ENCODE peak calls at places on chromosome 9, in four cellular contexts. R, P, B and S are unnamed samples.

GRCh38 chr9:71743217-71743705 is 25.1 kb downstream of the CEMIP2 start:
- DNase-seq in R (peak), P (no peak), B (no peak), S (no peak)

GRCh38 chr9:81461196-81461595 is 228.2 kb downstream of the TLE1 start:
- DNase-seq in P (no peak), R (no peak), B (no peak), S (no peak)

GRCh38 chr9:26326473-26327044 is 566.0 kb downstream of the CAAP1 start:
- DNase-seq in B (no peak), P (no peak), R (peak), S (peak)

GRCh38 chr9:76180541-76180940 is 213.7 kb downstream of the RFK start:
- DNase-seq in P (no peak), R (no peak), B (no peak), S (no peak)

GRCh38 chr9:69771775-69772418 is 12.1 kb upstream of the PTAR1 start:
- DNase-seq in P (no peak), B (no peak), R (peak), S (no peak)

GRCh38 chr9:116365056-116365471 is 211.5 kb downstream of the PAPPA start:
- DNase-seq in R (peak), P (peak), B (peak), S (peak)

GRCh38 chr9:4225291-4226119 is 74.4 kb downstream of the GLIS3 start:
- DNase-seq in B (no peak), P (no peak), R (peak), S (peak)

GRCh38 chr9:70438341-70438924 is 24.0 kb upstream of the KLF9 start:
- DNase-seq in R (peak), P (peak), B (peak), S (peak)

GRCh38 chr9:124518116-124518515 is 10.9 kb upstream of the NR5A1 start:
- DNase-seq in B (no peak), R (no peak), P (no peak), S (no peak)

GRCh38 chr9:114110180-114110579 is 11.1 kb upstream of the KIF12 start:
- DNase-seq in R (peak), P (no peak), B (no peak), S (no peak)

GRCh38 chr9:130010151-130010988 is 32.6 kb downstream of the FNBP1 start:
- DNase-seq in P (no peak), B (no peak), R (no peak), S (no peak)

GRCh38 chr9:7844283-7844682 is 44.7 kb upstream of the DMAC1 start:
- DNase-seq in B (no peak), R (peak), P (no peak), S (no peak)

GRCh38 chr9:21782207-21782606 is 20.2 kb upstream of the MTAP start:
- DNase-seq in P (no peak), R (no peak), B (no peak), S (no peak)

GRCh38 chr9:25472085-25472607 is 206.1 kb downstream of the TUSC1 start:
- DNase-seq in B (no peak), P (no peak), R (no peak), S (no peak)

GRCh38 chr9:90112791-90113190 is 508.0 kb downstream of the GADD45G start:
- DNase-seq in R (peak), B (no peak), P (no peak), S (no peak)

GRCh38 chr9:134544388-134545212 is 97.0 kb upstream of the COL5A1 start:
- DNase-seq in P (no peak), B (peak), R (peak), S (peak)

GRCh38 chr9:18405240-18405639 is 68.7 kb upstream of the ADAMTSL1 start:
- DNase-seq in B (no peak), R (peak), P (no peak), S (peak)

GRCh38 chr9:111937781-111938426 is 41.3 kb downstream of the UGCG start:
- DNase-seq in R (peak), B (peak), P (peak), S (no peak)

GRCh38 chr9:18184034-18184800 is 289.7 kb upstream of the ADAMTSL1 start:
- DNase-seq in B (no peak), R (no peak), P (no peak), S (no peak)

GRCh38 chr9:84670106-84670800 is 724 bp downstream of the NTRK2 start:
- DNase-seq in B (peak), R (no peak), P (peak), S (no peak)

GRCh38 chr9:132997591-132997990 is 19.1 kb downstream of the GFI1B start:
- DNase-seq in B (no peak), R (peak), P (no peak), S (no peak)

GRCh38 chr9:98974994-98975712 is 31.4 kb downstream of the COL15A1 start:
- DNase-seq in P (peak), R (peak), B (peak), S (no peak)
- H3K4me3 ChIP-seq in P (peak), R (peak), B (peak), S (no peak)

GRCh38 chr9:92658176-92658575 is 11.8 kb downstream of the IPPK start:
- DNase-seq in P (no peak), R (no peak), B (no peak), S (no peak)

GRCh38 chr9:92660266-92660665 is 9.7 kb downstream of the IPPK start:
- DNase-seq in B (no peak), R (no peak), P (no peak), S (no peak)

GRCh38 chr9:92658611-92659010 is 11.3 kb downstream of the IPPK start:
- DNase-seq in P (no peak), R (no peak), B (no peak), S (no peak)

GRCh38 chr9:92661127-92661526 is 8.8 kb downstream of the IPPK start:
- DNase-seq in B (no peak), P (no peak), R (no peak), S (no peak)

DNA sequence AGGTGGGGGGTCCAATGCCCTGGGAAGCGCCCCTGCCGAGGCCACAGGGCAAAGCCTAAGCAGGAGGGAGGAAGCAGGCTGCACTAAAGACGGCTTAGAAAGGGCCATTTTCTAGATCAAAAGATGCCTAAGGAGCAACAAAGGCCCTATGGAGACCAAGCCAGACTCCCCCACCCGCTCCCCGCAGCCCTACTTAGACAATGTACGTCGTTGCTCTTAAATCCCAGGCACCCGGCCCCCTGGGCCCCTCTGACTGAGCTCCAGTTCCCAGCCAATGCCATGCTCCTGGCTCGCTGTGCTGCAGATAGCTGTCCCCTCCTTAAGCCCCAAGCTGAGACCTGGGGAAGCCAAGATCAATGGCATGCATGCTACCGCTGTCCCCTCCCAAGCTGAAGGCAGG is 10.3 kb downstream of the IPPK start:
- DNase-seq in P (no peak), R (no peak), B (no peak), S (no peak)
- TF ChIP-seq CTCF in P (no peak), R (no peak), B (no peak), S (no peak)

GRCh38 chr9:128244443-128245226 is 31.2 kb downstream of the GOLGA2 start:
- DNase-seq in P (peak), R (peak), B (peak), S (peak)
- H3K4me3 ChIP-seq in P (peak), R (peak), B (peak), S (peak)

DNA sequence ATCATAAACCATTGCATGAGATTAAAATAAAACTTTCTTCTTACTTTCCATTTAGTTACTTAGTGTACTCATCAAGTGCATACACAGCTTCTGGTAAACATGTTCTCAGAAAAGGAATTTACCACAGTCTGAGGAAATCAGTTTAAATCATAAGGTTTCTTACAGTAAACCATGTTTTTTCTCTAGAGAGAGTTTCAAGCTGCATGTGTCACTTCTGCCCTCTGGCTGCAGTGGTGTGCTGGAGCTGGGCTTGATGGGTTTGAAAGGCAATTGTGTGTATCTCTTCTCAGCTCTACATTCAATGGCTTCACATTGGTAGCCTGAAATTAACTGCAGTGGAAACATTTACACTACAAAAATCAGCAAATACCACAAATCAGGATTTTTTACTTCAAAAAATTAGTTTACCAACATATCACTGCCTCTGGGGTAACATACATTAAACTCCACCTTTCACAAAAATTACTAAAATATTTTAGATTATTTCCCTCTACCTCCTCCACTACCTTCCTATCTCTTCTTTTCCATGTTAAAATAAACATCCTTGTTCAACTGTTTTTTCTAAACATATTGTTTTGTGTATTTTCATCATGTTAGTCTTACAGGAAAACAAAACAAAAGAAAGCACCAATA is 414.3 kb downstream of the ANXA1 start:
- DNase-seq in B (no peak), P (peak), R (peak), S (no peak)
- TF ChIP-seq CTCF in B (peak), P (peak), R (peak), S (peak)

DNA sequence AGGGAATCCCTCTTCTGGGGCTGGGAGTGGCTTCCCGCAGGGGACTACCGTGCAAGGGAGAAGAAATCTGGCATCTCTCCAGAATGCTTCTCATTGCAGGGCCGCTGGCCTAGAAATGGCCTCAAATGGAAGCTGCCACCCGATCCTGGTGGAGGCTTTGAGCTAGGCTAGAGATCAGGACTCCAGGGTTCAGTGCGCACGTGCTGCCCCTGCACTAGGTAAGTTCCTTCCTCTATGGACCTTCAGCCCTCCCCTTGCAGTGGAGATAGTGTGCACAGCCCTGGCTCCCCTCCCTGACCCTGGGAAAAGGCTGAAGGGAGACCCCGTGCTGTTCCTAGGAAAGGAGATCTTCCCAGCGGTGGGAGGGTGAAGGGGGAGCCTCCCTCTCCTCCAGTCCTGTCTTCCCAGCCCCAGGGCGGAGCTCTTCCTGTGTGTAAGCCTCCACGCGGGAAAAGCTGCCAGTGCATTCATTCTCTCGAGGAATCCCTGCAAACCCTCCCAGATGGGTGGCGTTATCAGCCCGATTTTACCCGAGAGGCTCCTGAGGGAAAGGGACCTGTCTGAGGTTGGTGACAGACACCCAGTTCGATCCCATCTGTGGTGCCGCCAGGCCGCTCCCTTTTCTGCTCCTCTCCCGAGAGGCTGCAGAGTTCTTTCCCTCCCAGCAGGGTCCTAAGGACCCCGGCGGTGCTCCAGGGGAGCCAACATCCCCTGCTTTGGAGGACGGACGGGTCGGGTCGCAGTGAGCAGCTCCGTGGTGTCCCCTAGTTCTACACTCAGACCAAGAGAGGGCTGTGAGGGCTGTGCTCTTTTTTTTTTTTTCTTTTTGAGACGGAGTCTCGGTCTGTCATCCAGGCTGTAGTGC is 1.4 kb upstream of the CERCAM start:
- DNase-seq in P (no peak), B (no peak), R (peak), S (no peak)
- H3K4me3 ChIP-seq in P (peak), B (peak), R (peak), S (peak)

GRCh38 chr9:1875251-1875851 is 139.8 kb upstream of the SMARCA2 start:
- DNase-seq in B (no peak), P (no peak), R (no peak), S (no peak)

GRCh38 chr9:1870915-1871314 is 144.2 kb upstream of the SMARCA2 start:
- DNase-seq in R (no peak), B (no peak), P (no peak), S (no peak)

GRCh38 chr9:1869843-1870242 is 145.3 kb upstream of the SMARCA2 start:
- DNase-seq in B (no peak), R (peak), P (no peak), S (no peak)

GRCh38 chr9:1875921-1876448 is 139.2 kb upstream of the SMARCA2 start:
- DNase-seq in B (no peak), R (no peak), P (no peak), S (no peak)

DNA sequence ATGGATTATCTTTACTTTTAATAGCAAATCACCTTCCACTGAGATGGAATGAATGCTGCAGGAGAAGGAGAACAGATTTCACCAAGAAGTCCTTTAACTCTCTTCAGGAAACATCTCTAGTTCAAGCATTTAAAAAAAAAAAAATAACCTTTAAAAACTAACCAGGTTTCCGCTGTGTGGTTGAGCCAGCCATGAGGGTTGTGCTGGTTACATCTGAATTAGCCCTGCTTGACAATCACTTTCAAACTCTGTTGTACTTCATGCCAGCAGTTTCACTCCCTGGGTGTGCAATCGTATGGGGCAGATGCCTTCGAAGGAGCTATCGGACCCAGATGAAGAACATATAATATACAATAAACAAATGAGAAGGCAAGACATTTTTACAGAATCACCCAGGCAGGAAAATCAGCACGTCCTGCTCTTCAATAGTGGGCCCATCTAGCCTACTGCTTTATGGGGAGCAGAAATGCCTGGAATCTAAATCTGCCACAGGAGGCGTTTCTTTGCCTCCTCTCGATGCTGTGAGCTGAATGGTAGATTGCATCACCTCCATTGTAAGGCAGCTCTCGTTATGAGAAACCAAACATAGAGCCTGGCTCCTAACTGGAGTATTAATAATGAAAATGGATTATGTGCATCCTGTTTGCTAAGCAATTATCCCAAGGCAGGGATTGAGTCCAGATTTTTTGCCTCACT is 143.5 kb upstream of the SMARCA2 start:
- DNase-seq in P (no peak), B (no peak), R (no peak), S (no peak)
- TF ChIP-seq CTCF in P (no peak), B (no peak), R (no peak), S (no peak)